ENCODE peak calls at places on chromosomes 2 and 18, in seven cellular contexts. I is psoas muscle, L is lung, V is ascending aorta, T is fibroblast of mammary gland, D is adrenal gland, A is neural progenitor cell. F is an unnamed sample.

GRCh38 chr2:9950521-9951271 is 797 bp upstream of the GRHL1 start:
- DNase-seq in D (peak; percentile 61), L (no peak), V (no peak), I (peak; percentile 33), T (no peak), A (peak; percentile 74), F (peak; percentile 44)

GRCh38 chr2:215104226-215104625 is 34.2 kb downstream of the ABCA12 start:
- DNase-seq in I (no peak), V (no peak), D (no peak), L (no peak), T (no peak), A (no peak), F (peak; percentile 94)

GRCh38 chr18:11872479-11873136 is 21.4 kb downstream of the CHMP1B start:
- DNase-seq in I (no peak), D (peak; percentile 52), A (peak; percentile 52), L (no peak), V (no peak), T (no peak), F (peak; percentile 61)

GRCh38 chr18:70289351-70290330 is 796 bp downstream of the SOCS6 start:
- DNase-seq in D (peak; percentile 40), T (no peak), V (no peak), L (no peak), I (peak; percentile 37), A (peak; percentile 78), F (peak; percentile 31)

GRCh38 chr2:33421820-33422219 is 54.6 kb upstream of the RASGRP3 start:
- DNase-seq in A (no peak), T (no peak), V (no peak), D (no peak), I (no peak), L (no peak), F (no peak)

GRCh38 chr18:74252032-74252380 is 39.8 kb downstream of the CYB5A start:
- DNase-seq in D (no peak), T (peak; percentile 85), I (no peak), L (no peak), A (no peak), V (no peak), F (peak; percentile 20)

GRCh38 chr2:180203972-180204371 is 196.9 kb upstream of the CWC22 start:
- DNase-seq in T (peak; percentile 95), I (peak; percentile 25), L (no peak), D (no peak), V (no peak), A (no peak), F (peak; percentile 97)

GRCh38 chr2:227462972-227463931 is 8.7 kb upstream of the AGFG1 start:
- DNase-seq in T (peak; percentile 48), I (no peak), A (peak; percentile 35), V (no peak), D (no peak), L (no peak), F (no peak)

GRCh38 chr18:71450258-71450657 is 1093.9 kb downstream of the CBLN2 start:
- DNase-seq in L (no peak), V (no peak), D (no peak), I (no peak), T (no peak), A (no peak), F (no peak)

GRCh38 chr2:66198873-66199272 is 236.1 kb upstream of the MEIS1 start:
- DNase-seq in V (no peak), D (no peak), I (no peak), L (no peak), A (no peak), T (no peak), F (peak; percentile 35)

GRCh38 chr2:37849908-37850307 is 75.2 kb upstream of the RMDN2 start:
- DNase-seq in A (no peak), I (no peak), T (peak; percentile 20), D (no peak), V (no peak), L (no peak), F (no peak)

GRCh38 chr2:26245231-26245732 is 543 bp downstream of the HADHB start:
- DNase-seq in L (peak; percentile 32), A (peak; percentile 75), V (no peak), T (peak; percentile 45), I (no peak), D (peak; percentile 44), F (peak; percentile 58)

GRCh38 chr2:207892676-207893402 is 123.1 kb upstream of the FZD5 start:
- DNase-seq in T (no peak), D (no peak), L (no peak), I (no peak), V (no peak), A (peak; percentile 63), F (no peak)

GRCh38 chr2:175478369-175478768 is 296.9 kb upstream of the ATP5MC3 start:
- DNase-seq in A (peak; percentile 23), L (no peak), I (no peak), D (no peak), V (no peak), T (no peak), F (peak; percentile 24)

GRCh38 chr18:47418746-47419145 is 167.3 kb upstream of the SKOR2 start:
- DNase-seq in L (no peak), A (no peak), I (no peak), D (no peak), V (no peak), T (peak; percentile 88), F (no peak)

GRCh38 chr2:196963043-196963442 is 36.5 kb upstream of the PGAP1 start:
- DNase-seq in I (no peak), T (no peak), D (no peak), A (no peak), V (no peak), L (no peak), F (peak; percentile 56)

GRCh38 chr18:60905699-60906098 is 427.5 kb upstream of the CDH20 start:
- DNase-seq in L (no peak), A (no peak), T (peak; percentile 9), V (no peak), D (no peak), I (no peak), F (no peak)

GRCh38 chr2:23330214-23330613 is 54.8 kb upstream of the KLHL29 start:
- DNase-seq in I (no peak), L (no peak), V (no peak), T (peak; percentile 14), A (peak; percentile 85), D (peak; percentile 24), F (peak; percentile 28)

GRCh38 chr2:27379383-27379839 is 1.1 kb downstream of the ZNF513 start:
- DNase-seq in A (no peak), T (no peak), V (no peak), I (no peak), D (no peak), L (no peak), F (no peak)
- H3K4me3 ChIP-seq in A (peak overlapping the region; percentile 61), T (peak overlapping the region; percentile 80), V (peak overlapping the region; percentile 96), I (peak overlapping the region; percentile 82), D (peak overlapping the region; percentile 81), L (peak overlapping the region; percentile 62), F (peak overlapping the region; percentile 74)

GRCh38 chr2:16412321-16413030 is 253.2 kb downstream of the CYRIA start:
- DNase-seq in D (no peak), I (no peak), A (no peak), V (no peak), T (no peak), L (no peak), F (no peak)

GRCh38 chr2:16411788-16412187 is 253.8 kb downstream of the CYRIA start:
- DNase-seq in T (no peak), I (no peak), L (no peak), D (no peak), A (no peak), V (no peak), F (no peak)

GRCh38 chr2:16413947-16414346 is 251.7 kb downstream of the CYRIA start:
- DNase-seq in T (no peak), L (no peak), A (no peak), V (no peak), D (no peak), I (no peak), F (no peak)

GRCh38 chr2:16416651-16417050 is 249.0 kb downstream of the CYRIA start:
- DNase-seq in T (no peak), A (no peak), I (no peak), V (no peak), D (no peak), L (no peak), F (no peak)

GRCh38 chr2:16413257-16413656 is 252.4 kb downstream of the CYRIA start:
- DNase-seq in I (no peak), A (no peak), V (no peak), D (no peak), L (no peak), T (no peak), F (no peak)
- H3K4me3 ChIP-seq in I (no peak overlapping the region), A (no peak overlapping the region), V (no peak overlapping the region), D (no peak overlapping the region), L (no peak overlapping the region), T (no peak overlapping the region), F (no peak overlapping the region)

GRCh38 chr2:156322681-156323211 is 9.8 kb downstream of the NR4A2 start:
- DNase-seq in I (no peak), L (no peak), V (no peak), A (peak; percentile 62), T (no peak), D (no peak), F (no peak)
- H3K4me3 ChIP-seq in I (peak overlapping the region; percentile 63), L (no peak overlapping the region), V (peak overlapping the region; percentile 50), A (peak overlapping the region; percentile 36), T (no peak overlapping the region), D (no peak overlapping the region), F (no peak overlapping the region)

DNA sequence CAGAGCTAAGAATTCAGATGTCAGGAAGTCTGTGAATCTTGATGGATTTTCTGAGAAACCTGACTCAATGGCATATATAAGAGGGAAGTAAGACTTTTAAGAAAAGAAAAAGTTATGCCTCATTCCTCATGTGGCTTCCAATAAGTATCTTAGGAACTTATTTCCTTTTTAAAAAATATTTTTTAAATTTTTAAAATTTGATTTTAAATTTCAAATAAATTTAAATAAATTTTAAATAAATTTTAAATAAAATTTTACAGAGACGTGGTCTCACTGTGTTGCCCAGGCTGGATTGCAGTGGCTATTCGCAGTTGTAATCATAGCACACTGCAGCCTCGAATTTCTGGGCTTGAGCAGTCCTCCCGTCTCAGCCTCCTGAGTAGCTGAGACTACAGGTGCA is 11.5 kb upstream of the POLR1B start:
- DNase-seq in D (no peak), V (no peak), L (no peak), I (no peak), T (no peak), A (no peak), F (no peak)
- H3K4me3 ChIP-seq in D (no peak overlapping the region), V (no peak overlapping the region), L (no peak overlapping the region), I (no peak overlapping the region), T (no peak overlapping the region), A (no peak overlapping the region), F (no peak overlapping the region)

F was measured in epithelial cell of esophagus.